ENCODE peak calls at places on chromosomes 5 and 9, in nine cellular contexts. One of them, this sample, is unnamed.
A peak's percentile ranks its signal among the peaks of the same experiment; 100 is the strongest.

GRCh38 chr9:134293576-134294227 is 32.6 kb upstream of the RXRA start:
- DNase-seq in fibroblast of the aortic adventitia: peak; percentile 62
- DNase-seq in brain microvascular endothelial cell: no peak
- DNase-seq in lower lobe of right lung: peak; percentile 43
- DNase-seq in SJSA1: peak; percentile 36
- DNase-seq in IMR-90: no peak
- DNase-seq in AG04449: no peak
- DNase-seq in epithelial cell of esophagus: no peak
- DNase-seq in left lung: peak; percentile 71
- DNase-seq in this sample: no peak

GRCh38 chr5:139849942-139850341 is 54.3 kb downstream of the PSD2 start:
- DNase-seq in epithelial cell of esophagus: peak; percentile 16
- DNase-seq in lower lobe of right lung: no peak
- DNase-seq in SJSA1: no peak
- DNase-seq in fibroblast of the aortic adventitia: no peak
- DNase-seq in brain microvascular endothelial cell: no peak
- DNase-seq in left lung: no peak
- DNase-seq in IMR-90: no peak
- DNase-seq in AG04449: no peak
- DNase-seq in this sample: no peak

GRCh38 chr5:132050661-132051371 is 9.6 kb upstream of the IL3 start:
- DNase-seq in fibroblast of the aortic adventitia: no peak
- DNase-seq in IMR-90: no peak
- DNase-seq in lower lobe of right lung: no peak
- DNase-seq in AG04449: no peak
- DNase-seq in brain microvascular endothelial cell: no peak
- DNase-seq in epithelial cell of esophagus: no peak
- DNase-seq in left lung: no peak
- DNase-seq in SJSA1: no peak
- DNase-seq in this sample: no peak

GRCh38 chr9:114070188-114071103 is 7.7 kb downstream of the AMBP start:
- DNase-seq in brain microvascular endothelial cell: no peak
- DNase-seq in lower lobe of right lung: no peak
- DNase-seq in IMR-90: no peak
- DNase-seq in AG04449: no peak
- DNase-seq in SJSA1: no peak
- DNase-seq in fibroblast of the aortic adventitia: no peak
- DNase-seq in left lung: peak; percentile 73
- DNase-seq in epithelial cell of esophagus: no peak
- DNase-seq in this sample: no peak

GRCh38 chr5:138651767-138652117 is 76.5 kb upstream of the HSPA9 start:
- DNase-seq in epithelial cell of esophagus: no peak
- DNase-seq in AG04449: no peak
- DNase-seq in IMR-90: no peak
- DNase-seq in fibroblast of the aortic adventitia: no peak
- DNase-seq in left lung: no peak
- DNase-seq in lower lobe of right lung: no peak
- DNase-seq in SJSA1: no peak
- DNase-seq in brain microvascular endothelial cell: no peak
- DNase-seq in this sample: no peak

GRCh38 chr5:173777149-173777548 is 111.0 kb upstream of the CPEB4 start:
- DNase-seq in epithelial cell of esophagus: no peak
- DNase-seq in SJSA1: no peak
- DNase-seq in fibroblast of the aortic adventitia: no peak
- DNase-seq in IMR-90: no peak
- DNase-seq in left lung: no peak
- DNase-seq in AG04449: no peak
- DNase-seq in lower lobe of right lung: no peak
- DNase-seq in brain microvascular endothelial cell: no peak
- DNase-seq in this sample: no peak

GRCh38 chr9:121942313-121942712 is 150.8 kb downstream of the TTLL11 start:
- DNase-seq in fibroblast of the aortic adventitia: no peak
- DNase-seq in epithelial cell of esophagus: no peak
- DNase-seq in SJSA1: no peak
- DNase-seq in AG04449: no peak
- DNase-seq in lower lobe of right lung: no peak
- DNase-seq in IMR-90: no peak
- DNase-seq in brain microvascular endothelial cell: no peak
- DNase-seq in left lung: no peak
- DNase-seq in this sample: no peak

GRCh38 chr9:98442541-98442940 is 187.1 kb upstream of the TBC1D2 start:
- DNase-seq in fibroblast of the aortic adventitia: peak; percentile 17
- DNase-seq in IMR-90: peak; percentile 36
- DNase-seq in brain microvascular endothelial cell: no peak
- DNase-seq in left lung: no peak
- DNase-seq in epithelial cell of esophagus: no peak
- DNase-seq in lower lobe of right lung: no peak
- DNase-seq in AG04449: no peak
- DNase-seq in SJSA1: no peak
- DNase-seq in this sample: no peak

GRCh38 chr5:10723519-10723918 is 37.5 kb downstream of the DAP start:
- DNase-seq in left lung: no peak
- DNase-seq in SJSA1: no peak
- DNase-seq in brain microvascular endothelial cell: no peak
- DNase-seq in AG04449: no peak
- DNase-seq in fibroblast of the aortic adventitia: no peak
- DNase-seq in lower lobe of right lung: no peak
- DNase-seq in epithelial cell of esophagus: no peak
- DNase-seq in IMR-90: no peak
- DNase-seq in this sample: no peak

GRCh38 chr5:150624334-150625163 is 15.9 kb upstream of the SYNPO start:
- DNase-seq in epithelial cell of esophagus: peak; percentile 38
- DNase-seq in left lung: no peak
- DNase-seq in brain microvascular endothelial cell: no peak
- DNase-seq in SJSA1: no peak
- DNase-seq in fibroblast of the aortic adventitia: no peak
- DNase-seq in AG04449: no peak
- DNase-seq in IMR-90: no peak
- DNase-seq in lower lobe of right lung: no peak
- DNase-seq in this sample: no peak

GRCh38 chr5:150625164-150625535 is 15.3 kb upstream of the SYNPO start:
- DNase-seq in AG04449: no peak
- DNase-seq in lower lobe of right lung: peak; percentile 66
- DNase-seq in fibroblast of the aortic adventitia: no peak
- DNase-seq in brain microvascular endothelial cell: no peak
- DNase-seq in SJSA1: no peak
- DNase-seq in left lung: no peak
- DNase-seq in IMR-90: no peak
- DNase-seq in epithelial cell of esophagus: no peak
- DNase-seq in this sample: no peak

GRCh38 chr5:150623152-150623877 is 17.1 kb upstream of the SYNPO start:
- DNase-seq in lower lobe of right lung: no peak
- DNase-seq in SJSA1: peak; percentile 35
- DNase-seq in fibroblast of the aortic adventitia: no peak
- DNase-seq in left lung: no peak
- DNase-seq in brain microvascular endothelial cell: no peak
- DNase-seq in epithelial cell of esophagus: no peak
- DNase-seq in IMR-90: peak; percentile 42
- DNase-seq in AG04449: no peak
- DNase-seq in this sample: no peak

GRCh38 chr5:150622157-150622556 is 18.3 kb upstream of the SYNPO start:
- DNase-seq in brain microvascular endothelial cell: peak; percentile 55
- DNase-seq in lower lobe of right lung: no peak
- DNase-seq in IMR-90: peak; percentile 87
- DNase-seq in left lung: no peak
- DNase-seq in SJSA1: no peak
- DNase-seq in fibroblast of the aortic adventitia: peak; percentile 57
- DNase-seq in epithelial cell of esophagus: no peak
- DNase-seq in AG04449: no peak
- DNase-seq in this sample: no peak

DNA sequence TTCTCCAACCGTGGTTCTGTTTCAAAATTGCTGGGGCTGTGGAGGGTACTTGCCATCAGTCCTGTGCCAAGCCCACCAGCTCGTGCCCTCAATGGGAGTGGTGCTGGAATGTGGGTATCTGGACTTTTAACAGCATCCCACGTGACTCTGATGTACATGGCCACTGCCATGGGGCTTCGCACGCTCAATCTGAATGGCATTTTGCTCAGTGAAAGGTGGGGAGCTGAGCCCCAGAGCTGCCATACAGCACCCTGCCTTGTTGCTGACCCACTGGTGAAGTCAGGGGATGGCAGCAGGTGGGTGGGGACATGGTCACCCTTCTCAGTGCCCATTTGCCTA is 16.6 kb upstream of the SYNPO start:
- DNase-seq in lower lobe of right lung: no peak
- DNase-seq in SJSA1: no peak
- DNase-seq in left lung: no peak
- DNase-seq in epithelial cell of esophagus: no peak
- DNase-seq in brain microvascular endothelial cell: no peak
- DNase-seq in fibroblast of the aortic adventitia: no peak
- DNase-seq in AG04449: no peak
- DNase-seq in IMR-90: no peak
- DNase-seq in this sample: no peak
- H3K4me3 ChIP-seq in lower lobe of right lung: no peak overlapping the region
- H3K4me3 ChIP-seq in SJSA1: no peak overlapping the region
- H3K4me3 ChIP-seq in left lung: no peak overlapping the region
- H3K4me3 ChIP-seq in epithelial cell of esophagus: no peak overlapping the region
- H3K4me3 ChIP-seq in brain microvascular endothelial cell: no peak overlapping the region
- H3K4me3 ChIP-seq in fibroblast of the aortic adventitia: no peak overlapping the region
- H3K4me3 ChIP-seq in AG04449: no peak overlapping the region
- H3K4me3 ChIP-seq in IMR-90: no peak overlapping the region
- H3K4me3 ChIP-seq in this sample: no peak overlapping the region

DNA sequence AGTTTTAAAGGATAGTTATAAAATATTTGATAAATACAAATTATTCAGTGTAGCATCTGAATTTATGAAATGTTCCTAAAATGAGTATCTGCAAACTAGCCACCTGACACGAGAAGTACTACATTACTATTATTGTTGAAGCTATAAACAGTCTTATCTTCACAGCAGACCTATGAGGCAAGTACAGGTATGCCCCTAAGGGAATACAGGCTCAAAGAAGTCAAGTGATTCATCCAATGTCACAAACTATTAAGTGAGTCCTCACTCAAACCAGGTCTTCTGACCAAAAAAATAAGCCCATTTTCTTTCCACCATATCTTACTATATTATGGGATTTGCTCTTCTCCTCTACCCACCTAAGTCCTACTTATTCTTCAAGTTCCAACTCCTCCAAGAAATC is 28.7 kb downstream of the STRBP start:
- DNase-seq in brain microvascular endothelial cell: no peak
- DNase-seq in epithelial cell of esophagus: peak; percentile 46
- DNase-seq in lower lobe of right lung: no peak
- DNase-seq in IMR-90: no peak
- DNase-seq in left lung: no peak
- DNase-seq in AG04449: no peak
- DNase-seq in fibroblast of the aortic adventitia: no peak
- DNase-seq in SJSA1: no peak
- DNase-seq in this sample: no peak
- H3K4me3 ChIP-seq in brain microvascular endothelial cell: no peak overlapping the region
- H3K4me3 ChIP-seq in epithelial cell of esophagus: no peak overlapping the region
- H3K4me3 ChIP-seq in lower lobe of right lung: no peak overlapping the region
- H3K4me3 ChIP-seq in IMR-90: no peak overlapping the region
- H3K4me3 ChIP-seq in left lung: no peak overlapping the region
- H3K4me3 ChIP-seq in AG04449: no peak overlapping the region
- H3K4me3 ChIP-seq in fibroblast of the aortic adventitia: no peak overlapping the region
- H3K4me3 ChIP-seq in SJSA1: no peak overlapping the region
- H3K4me3 ChIP-seq in this sample: no peak overlapping the region

GRCh38 chr5:31270396-31270795 is 76.9 kb downstream of the CDH6 start:
- DNase-seq in AG04449: no peak
- DNase-seq in brain microvascular endothelial cell: no peak
- DNase-seq in lower lobe of right lung: no peak
- DNase-seq in SJSA1: no peak
- DNase-seq in left lung: no peak
- DNase-seq in epithelial cell of esophagus: peak; percentile 6
- DNase-seq in IMR-90: peak; percentile 22
- DNase-seq in fibroblast of the aortic adventitia: peak; percentile 56
- DNase-seq in this sample: no peak

GRCh38 chr5:31271567-31271966 is 78.1 kb downstream of the CDH6 start:
- DNase-seq in epithelial cell of esophagus: no peak
- DNase-seq in IMR-90: no peak
- DNase-seq in AG04449: no peak
- DNase-seq in SJSA1: no peak
- DNase-seq in brain microvascular endothelial cell: no peak
- DNase-seq in fibroblast of the aortic adventitia: no peak
- DNase-seq in lower lobe of right lung: no peak
- DNase-seq in left lung: no peak
- DNase-seq in this sample: no peak

GRCh38 chr5:31273631-31274378 is 80.3 kb downstream of the CDH6 start:
- DNase-seq in fibroblast of the aortic adventitia: no peak
- DNase-seq in lower lobe of right lung: no peak
- DNase-seq in SJSA1: no peak
- DNase-seq in AG04449: no peak
- DNase-seq in IMR-90: no peak
- DNase-seq in brain microvascular endothelial cell: no peak
- DNase-seq in left lung: no peak
- DNase-seq in epithelial cell of esophagus: no peak
- DNase-seq in this sample: no peak

GRCh38 chr5:31269259-31269658 is 75.8 kb downstream of the CDH6 start:
- DNase-seq in IMR-90: no peak
- DNase-seq in left lung: no peak
- DNase-seq in fibroblast of the aortic adventitia: no peak
- DNase-seq in brain microvascular endothelial cell: no peak
- DNase-seq in SJSA1: no peak
- DNase-seq in AG04449: no peak
- DNase-seq in lower lobe of right lung: no peak
- DNase-seq in epithelial cell of esophagus: no peak
- DNase-seq in this sample: no peak

GRCh38 chr5:31273161-31273560 is 79.7 kb downstream of the CDH6 start:
- DNase-seq in SJSA1: no peak
- DNase-seq in fibroblast of the aortic adventitia: peak; percentile 54
- DNase-seq in brain microvascular endothelial cell: peak; percentile 43
- DNase-seq in epithelial cell of esophagus: no peak
- DNase-seq in lower lobe of right lung: no peak
- DNase-seq in AG04449: no peak
- DNase-seq in left lung: no peak
- DNase-seq in IMR-90: peak; percentile 10
- DNase-seq in this sample: no peak
- H3K4me3 ChIP-seq in SJSA1: no peak overlapping the region
- H3K4me3 ChIP-seq in fibroblast of the aortic adventitia: no peak overlapping the region
- H3K4me3 ChIP-seq in brain microvascular endothelial cell: no peak overlapping the region
- H3K4me3 ChIP-seq in epithelial cell of esophagus: no peak overlapping the region
- H3K4me3 ChIP-seq in lower lobe of right lung: no peak overlapping the region
- H3K4me3 ChIP-seq in AG04449: no peak overlapping the region
- H3K4me3 ChIP-seq in left lung: no peak overlapping the region
- H3K4me3 ChIP-seq in IMR-90: no peak overlapping the region
- H3K4me3 ChIP-seq in this sample: no peak overlapping the region

GRCh38 chr9:136787690-136788400 is 3.3 kb upstream of the TMEM141 start:
- DNase-seq in left lung: peak; percentile 86
- DNase-seq in SJSA1: peak; percentile 58
- DNase-seq in IMR-90: peak; percentile 42
- DNase-seq in lower lobe of right lung: peak; percentile 75
- DNase-seq in brain microvascular endothelial cell: peak; percentile 47
- DNase-seq in epithelial cell of esophagus: peak; percentile 55
- DNase-seq in AG04449: no peak
- DNase-seq in fibroblast of the aortic adventitia: peak; percentile 67
- DNase-seq in this sample: no peak
- H3K4me3 ChIP-seq in left lung: no peak overlapping the region
- H3K4me3 ChIP-seq in SJSA1: no peak overlapping the region
- H3K4me3 ChIP-seq in IMR-90: no peak overlapping the region
- H3K4me3 ChIP-seq in lower lobe of right lung: no peak overlapping the region
- H3K4me3 ChIP-seq in brain microvascular endothelial cell: no peak overlapping the region
- H3K4me3 ChIP-seq in epithelial cell of esophagus: no peak overlapping the region
- H3K4me3 ChIP-seq in AG04449: no peak overlapping the region
- H3K4me3 ChIP-seq in fibroblast of the aortic adventitia: no peak overlapping the region
- H3K4me3 ChIP-seq in this sample: no peak overlapping the region

GRCh38 chr9:136942112-136942880 is 2.2 kb downstream of the FBXW5 start:
- DNase-seq in epithelial cell of esophagus: no peak
- DNase-seq in SJSA1: no peak
- DNase-seq in AG04449: no peak
- DNase-seq in left lung: peak; percentile 76
- DNase-seq in brain microvascular endothelial cell: no peak
- DNase-seq in lower lobe of right lung: no peak
- DNase-seq in fibroblast of the aortic adventitia: no peak
- DNase-seq in IMR-90: no peak
- DNase-seq in this sample: no peak
- H3K4me3 ChIP-seq in epithelial cell of esophagus: no peak overlapping the region
- H3K4me3 ChIP-seq in SJSA1: no peak overlapping the region
- H3K4me3 ChIP-seq in AG04449: peak overlapping the region; percentile 8
- H3K4me3 ChIP-seq in left lung: no peak overlapping the region
- H3K4me3 ChIP-seq in brain microvascular endothelial cell: no peak overlapping the region
- H3K4me3 ChIP-seq in lower lobe of right lung: no peak overlapping the region
- H3K4me3 ChIP-seq in fibroblast of the aortic adventitia: peak overlapping the region; percentile 14
- H3K4me3 ChIP-seq in IMR-90: no peak overlapping the region
- H3K4me3 ChIP-seq in this sample: no peak overlapping the region